ENCODE peak calls at places on chromosomes 16 and 17, in nine cellular contexts. A is prostate gland, K is esophagus squamous epithelium, J is ovary, W is stomach, Q is PC-9, E is neuronal stem cell, V is iPS DF 6.9, I is GM23338. Y is an unnamed sample.
A peak's percentile ranks its signal among the peaks of the same experiment; 100 is the strongest.

GRCh38 chr17:74746922-74747321 is 1.5 kb upstream of the NHERF1 start:
- DNase-seq in A (no peak), K (no peak), J (no peak), W (no peak), Q (no peak), E (no peak), V (no peak), I (no peak), Y (no peak)

GRCh38 chr17:42101513-42102292 is 3.4 kb upstream of the ZNF385C start:
- DNase-seq in A (peak; percentile 48), K (no peak), J (peak; percentile 79), W (peak; percentile 71), Q (no peak), E (peak; percentile 68), V (peak; percentile 77), I (peak; percentile 88), Y (no peak)

GRCh38 chr17:51045616-51046526 is 74.8 kb downstream of the SPAG9 start:
- DNase-seq in A (no peak), K (no peak), J (no peak), W (no peak), Q (no peak), E (peak; percentile 54), V (no peak), I (peak; percentile 51), Y (no peak)

GRCh38 chr17:70314096-70314495 is 144.8 kb downstream of the KCNJ2 start:
- DNase-seq in A (no peak), K (no peak), J (no peak), W (no peak), Q (no peak), E (no peak), V (no peak), I (no peak), Y (no peak)

GRCh38 chr16:49608095-49608494 is 234.5 kb downstream of the C16orf78 start:
- DNase-seq in A (no peak), K (no peak), J (no peak), W (no peak), Q (no peak), E (no peak), V (no peak), I (no peak), Y (no peak)

GRCh38 chr17:13484020-13484419 is 117.7 kb downstream of the HS3ST3A1 start:
- DNase-seq in A (no peak), K (no peak), J (no peak), W (no peak), Q (no peak), E (no peak), V (no peak), I (no peak), Y (no peak)

GRCh38 chr17:1322469-1322868 is 43.0 kb downstream of the TRARG1 start:
- DNase-seq in A (no peak), K (no peak), J (no peak), W (no peak), Q (no peak), E (no peak), V (no peak), I (no peak), Y (no peak)

GRCh38 chr17:72039490-72039889 is 81.3 kb upstream of the SOX9 start:
- DNase-seq in A (no peak), K (no peak), J (no peak), W (no peak), Q (no peak), E (no peak), V (no peak), I (no peak), Y (no peak)

GRCh38 chr17:52678211-52678610 is 519.7 kb upstream of the CA10 start:
- DNase-seq in A (no peak), K (no peak), J (no peak), W (no peak), Q (peak; percentile 94), E (no peak), V (no peak), I (no peak), Y (no peak)

GRCh38 chr17:28889996-28890395 is 7.5 kb downstream of the FLOT2 start:
- DNase-seq in A (no peak), K (no peak), J (no peak), W (no peak), Q (no peak), E (no peak), V (no peak), I (no peak), Y (no peak)

GRCh38 chr17:28887871-28888471 is 9.6 kb downstream of the FLOT2 start:
- DNase-seq in A (no peak), K (no peak), J (no peak), W (no peak), Q (no peak), E (no peak), V (no peak), I (no peak), Y (no peak)

GRCh38 chr17:28885951-28886350 is 11.6 kb downstream of the FLOT2 start:
- DNase-seq in A (no peak), K (no peak), J (no peak), W (no peak), Q (no peak), E (no peak), V (no peak), I (no peak), Y (no peak)

GRCh38 chr17:28891201-28891600 is 6.3 kb downstream of the FLOT2 start:
- DNase-seq in A (no peak), K (no peak), J (no peak), W (no peak), Q (no peak), E (no peak), V (no peak), I (no peak), Y (no peak)

GRCh38 chr17:28888832-28889231 is 8.7 kb downstream of the FLOT2 start:
- DNase-seq in A (no peak), K (no peak), J (no peak), W (no peak), Q (no peak), E (no peak), V (no peak), I (no peak), Y (no peak)
- H3K4me1 ChIP-seq in A (no peaks in the 10 kb centered on the region), K (peaks cover 15% of the 10 kb centered on the region), J (no peaks in the 10 kb centered on the region), W (peaks cover 45% of the 10 kb centered on the region), Q (no peaks in the 10 kb centered on the region), E (peaks cover 18% of the 10 kb centered on the region), V (no peaks in the 10 kb centered on the region), I (peaks cover 7% of the 10 kb centered on the region), Y (no peaks in the 10 kb centered on the region)

GRCh38 chr17:59367657-59368045 is 36.2 kb downstream of the YPEL2 start:
- DNase-seq in A (no peak), K (no peak), J (no peak), W (no peak), Q (peak; percentile 89), E (no peak), V (no peak), I (no peak), Y (no peak)

GRCh38 chr17:59366040-59366757 is 34.7 kb downstream of the YPEL2 start:
- DNase-seq in A (no peak), K (no peak), J (peak; percentile 39), W (peak; percentile 48), Q (peak; percentile 41), E (peak; percentile 69), V (peak; percentile 57), I (peak; percentile 93), Y (no peak)

GRCh38 chr17:59366773-59367656 is 35.6 kb downstream of the YPEL2 start:
- DNase-seq in A (peak; percentile 84), K (no peak), J (peak; percentile 38), W (peak; percentile 89), Q (peak; percentile 80), E (no peak), V (no peak), I (no peak), Y (no peak)

GRCh38 chr17:59369026-59369724 is 37.7 kb downstream of the YPEL2 start:
- DNase-seq in A (no peak), K (no peak), J (no peak), W (no peak), Q (no peak), E (no peak), V (no peak), I (no peak), Y (no peak)

DNA sequence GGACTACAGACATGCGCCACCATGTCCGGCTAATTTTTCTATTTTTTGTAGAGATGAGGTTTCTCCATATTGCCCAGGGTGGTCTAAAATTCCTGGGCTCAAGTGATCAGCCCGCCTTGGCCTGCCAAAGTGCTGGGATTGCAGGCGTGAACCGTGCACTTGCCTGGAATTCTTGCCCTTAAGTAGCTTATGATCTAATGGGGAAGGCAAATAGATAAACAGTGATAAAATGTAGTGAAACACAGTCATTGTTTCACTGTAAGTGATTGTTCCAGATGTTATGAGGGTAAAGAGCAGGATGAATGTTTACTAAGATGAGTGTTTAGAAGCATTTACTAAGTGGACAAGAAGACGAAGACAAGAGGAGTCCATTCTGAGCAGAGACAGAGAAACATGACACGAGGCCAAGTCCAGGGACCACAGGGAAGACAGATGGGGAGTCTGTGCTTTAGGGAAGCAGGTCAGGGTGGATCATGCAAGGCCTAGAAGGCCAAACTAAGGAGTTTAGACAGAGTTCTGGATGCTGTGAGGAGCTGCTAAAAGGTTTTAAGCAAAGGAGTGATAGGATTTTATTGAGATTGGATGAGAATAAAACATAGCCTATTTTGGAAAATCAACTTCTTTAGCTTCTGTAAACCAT is 36.9 kb downstream of the YPEL2 start:
- DNase-seq in A (no peak), K (no peak), J (no peak), W (no peak), Q (peak; percentile 51), E (no peak), V (no peak), I (no peak), Y (no peak)
- H3K4me1 ChIP-seq in A (peaks cover 62% of the 10 kb centered on the region), K (peaks cover 57% of the 10 kb centered on the region), J (peaks cover 51% of the 10 kb centered on the region), W (peaks cover 99% of the 10 kb centered on the region), Q (peaks cover 66% of the 10 kb centered on the region), E (peaks cover 67% of the 10 kb centered on the region), V (peaks cover 13% of the 10 kb centered on the region), I (peaks cover 39% of the 10 kb centered on the region), Y (no peaks in the 10 kb centered on the region)

DNA sequence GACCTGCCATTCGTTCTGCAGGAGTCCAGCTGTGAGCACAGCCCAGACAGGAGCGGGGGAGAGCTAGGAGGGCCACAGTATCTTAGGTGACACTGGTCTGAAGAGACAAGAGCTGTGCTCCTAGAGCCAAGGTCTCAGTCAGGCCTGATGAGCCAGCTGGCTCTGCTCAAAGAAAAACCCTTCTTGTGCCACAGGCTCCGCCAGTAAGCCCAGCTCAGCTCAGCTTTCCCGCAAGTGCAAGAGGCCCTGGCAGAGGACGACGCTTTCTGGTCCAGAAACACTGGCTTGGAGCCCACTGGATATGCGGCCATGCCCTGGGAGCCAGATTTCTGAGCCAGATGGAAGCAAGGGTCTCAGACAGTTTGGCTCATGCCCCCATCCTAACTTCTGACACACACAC is 23.9 kb downstream of the PEMT start:
- DNase-seq in A (peak; percentile 92), K (no peak), J (peak; percentile 74), W (peak; percentile 82), Q (no peak), E (no peak), V (no peak), I (no peak), Y (no peak)
- H3K4me1 ChIP-seq in A (peaks cover 24% of the 10 kb centered on the region), K (peaks cover 16% of the 10 kb centered on the region), J (peaks cover 51% of the 10 kb centered on the region), W (peaks cover 88% of the 10 kb centered on the region), Q (no peaks in the 10 kb centered on the region), E (no peaks in the 10 kb centered on the region), V (peaks cover 5% of the 10 kb centered on the region), I (no peaks in the 10 kb centered on the region), Y (no peaks in the 10 kb centered on the region)

DNA sequence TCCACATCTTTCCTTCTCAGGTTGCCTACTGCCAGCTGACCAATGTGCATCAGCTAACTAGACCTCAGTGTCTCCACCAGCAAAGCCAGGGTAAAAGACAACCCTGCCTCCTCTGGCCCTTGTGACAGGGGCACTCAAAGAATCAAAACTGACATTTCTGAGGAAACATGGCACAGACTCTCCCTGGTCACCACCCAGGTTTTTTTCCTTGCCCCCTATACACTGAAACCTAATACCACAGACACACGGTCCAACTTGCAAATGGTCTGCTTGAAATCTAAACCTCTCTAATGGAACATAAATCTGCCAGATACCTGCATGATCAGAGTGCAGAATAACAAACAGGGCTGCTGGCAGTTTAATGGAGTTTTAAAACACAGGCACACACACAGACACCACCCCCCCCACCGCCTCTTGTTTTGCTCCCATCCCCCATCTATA is 19.5 kb upstream of the CORO6 start:
- DNase-seq in A (no peak), K (no peak), J (no peak), W (no peak), Q (no peak), E (no peak), V (no peak), I (no peak), Y (no peak)
- H3K4me1 ChIP-seq in A (peaks cover 6% of the 10 kb centered on the region), K (peaks cover 24% of the 10 kb centered on the region), J (peaks cover 7% of the 10 kb centered on the region), W (peaks cover 79% of the 10 kb centered on the region), Q (peaks cover 44% of the 10 kb centered on the region), E (no peaks in the 10 kb centered on the region), V (no peaks in the 10 kb centered on the region), I (peaks cover 12% of the 10 kb centered on the region), Y (peaks cover 6% of the 10 kb centered on the region)

Y was measured in Panc1.